ENCODE peak calls at places on chromosomes 3 and 15, in four cellular contexts. X is choroid plexus epithelial cell, T is AG09309, U is fibroblast of mammary gland. W is an unnamed sample.

GRCh38 chr3:117910820-117911524 is 1123.7 kb downstream of the IGSF11 start:
- DNase-seq in X (peak; percentile 5), T (no peak), U (peak; percentile 18), W (no peak)

GRCh38 chr15:69232144-69232543 is 66.6 kb upstream of the PAQR5 start:
- DNase-seq in X (no peak), T (peak; percentile 34), U (peak; percentile 33), W (peak; percentile 0)

GRCh38 chr3:68893600-68894239 is 38.6 kb downstream of the TAFA4 start:
- DNase-seq in X (peak; percentile 66), T (peak; percentile 4), U (peak; percentile 50), W (peak; percentile 10)

GRCh38 chr3:178120367-178120766 is 415.9 kb upstream of the KCNMB2 start:
- DNase-seq in X (no peak), T (no peak), U (no peak), W (no peak)

GRCh38 chr3:15327941-15328340 is 4.4 kb downstream of the SH3BP5 start:
- DNase-seq in X (no peak), T (no peak), U (peak; percentile 55), W (peak; percentile 39)

GRCh38 chr3:105470851-105471250 is 104.1 kb downstream of the ALCAM start:
- DNase-seq in X (no peak), T (no peak), U (no peak), W (no peak)

GRCh38 chr3:123285479-123285878 is 83.7 kb downstream of the SEC22A start:
- DNase-seq in X (no peak), T (no peak), U (no peak), W (no peak)

GRCh38 chr15:47616876-47617275 is 100.4 kb upstream of the SEMA6D start:
- DNase-seq in X (no peak), T (no peak), U (no peak), W (no peak)

GRCh38 chr15:62549345-62549970 is 384.4 kb upstream of the C2CD4B start:
- DNase-seq in X (peak; percentile 75), T (no peak), U (peak; percentile 54), W (no peak)

GRCh38 chr3:187211532-187212274 is 14.4 kb downstream of the RTP1 start:
- DNase-seq in X (peak; percentile 71), T (no peak), U (peak; percentile 79), W (peak; percentile 79)

GRCh38 chr3:13338231-13338630 is 81.9 kb downstream of the NUP210 start:
- DNase-seq in X (no peak), T (no peak), U (peak; percentile 9), W (no peak)

GRCh38 chr3:136838641-136839555 is 20.0 kb downstream of the SLC35G2 start:
- DNase-seq in X (peak; percentile 70), T (no peak), U (peak; percentile 59), W (peak; percentile 70)

GRCh38 chr3:52733256-52733891 is 27.5 kb downstream of the SPCS1 start:
- DNase-seq in X (no peak), T (no peak), U (no peak), W (no peak)

W was measured in astrocyte.